ENCODE peak calls at places on chromosomes 1 and 21, in nine cellular contexts. T is OCI-LY7; J is A549; B is spleen; L is colonic mucosa; W is AG04450; V is AG10803; I is tibial nerve; E is CD8-positive, alpha-beta T cell. D is an unnamed sample.

GRCh38 chr1:186953876-186954275 is 125.1 kb downstream of the PLA2G4A start:
- DNase-seq in T (no peak), J (no peak), B (no peak), L (no peak), W (no peak), V (no peak), I (no peak), E (no peak), D (no peak)

GRCh38 chr1:231630558-231631205 is 4.1 kb downstream of the DISC1 start:
- DNase-seq in T (no peak), J (no peak), B (no peak), L (no peak), W (peak; percentile 42), V (peak; percentile 85), I (no peak), E (no peak), D (no peak)

GRCh38 chr21:29849735-29850176 is 90.0 kb downstream of the GRIK1 start:
- DNase-seq in T (peak; percentile 70), J (peak; percentile 5), B (no peak), L (peak; percentile 41), W (peak; percentile 15), V (peak; percentile 61), I (peak; percentile 46), E (peak; percentile 54), D (peak; percentile 68)

GRCh38 chr1:168706376-168706995 is 22.5 kb downstream of the DPT start:
- DNase-seq in T (no peak), J (no peak), B (no peak), L (no peak), W (no peak), V (no peak), I (no peak), E (no peak), D (no peak)

GRCh38 chr1:117001254-117001927 is at the start of gene CD101:
- DNase-seq in T (no peak), J (no peak), B (no peak), L (no peak), W (no peak), V (no peak), I (no peak), E (no peak), D (no peak)

GRCh38 chr1:114780344-114781226 is at the start of gene SIKE1:
- DNase-seq in T (peak; percentile 96), J (peak; percentile 77), B (peak; percentile 98), L (peak; percentile 97), W (peak; percentile 85), V (peak; percentile 91), I (peak; percentile 87), E (peak; percentile 94), D (peak; percentile 94)

GRCh38 chr1:109301874-109302273 is 4.9 kb downstream of the MYBPHL start:
- DNase-seq in T (no peak), J (no peak), B (no peak), L (no peak), W (no peak), V (no peak), I (no peak), E (no peak), D (no peak)

GRCh38 chr1:147580200-147580557 is 38.9 kb downstream of the BCL9 start:
- DNase-seq in T (no peak), J (no peak), B (no peak), L (no peak), W (no peak), V (peak; percentile 17), I (no peak), E (no peak), D (no peak)

GRCh38 chr1:237492359-237492758 is 398.4 kb downstream of the ZP4 start:
- DNase-seq in T (no peak), J (no peak), B (no peak), L (no peak), W (no peak), V (no peak), I (no peak), E (no peak), D (no peak)

GRCh38 chr1:81950037-81950436 is 149.3 kb downstream of the ADGRL2 start:
- DNase-seq in T (no peak), J (no peak), B (no peak), L (no peak), W (no peak), V (no peak), I (no peak), E (no peak), D (no peak)

GRCh38 chr1:147598631-147599361 is 57.5 kb downstream of the BCL9 start:
- DNase-seq in T (peak; percentile 51), J (peak; percentile 8), B (peak; percentile 92), L (no peak), W (no peak), V (no peak), I (no peak), E (peak; percentile 66), D (no peak)

GRCh38 chr1:9388628-9389184 is 96.0 kb downstream of the SPSB1 start:
- DNase-seq in T (no peak), J (peak; percentile 69), B (no peak), L (no peak), W (no peak), V (peak; percentile 35), I (no peak), E (no peak), D (no peak)

GRCh38 chr21:38852278-38852677 is 46.5 kb downstream of the ETS2 start:
- DNase-seq in T (no peak), J (no peak), B (no peak), L (peak; percentile 3), W (no peak), V (no peak), I (no peak), E (no peak), D (peak; percentile 74)
- TF ChIP-seq CTCF in T (no peak), J (no peak), B (no peak), L (no peak), W (no peak), V (no peak), I (no peak), E (no peak), D (no peak)

GRCh38 chr1:153627797-153628626 is at the start of gene S100A1:
- DNase-seq in T (no peak), J (no peak), B (no peak), L (no peak), W (no peak), V (no peak), I (no peak), E (no peak), D (no peak)

GRCh38 chr1:153629343-153629665 is 1.1 kb downstream of the S100A1 start:
- DNase-seq in T (no peak), J (no peak), B (no peak), L (no peak), W (no peak), V (no peak), I (no peak), E (no peak), D (no peak)

GRCh38 chr1:153629971-153630370 is 1.7 kb downstream of the S100A1 start:
- DNase-seq in T (no peak), J (no peak), B (no peak), L (no peak), W (no peak), V (no peak), I (no peak), E (no peak), D (no peak)

GRCh38 chr1:153630384-153630783 is 2.1 kb downstream of the S100A1 start:
- DNase-seq in T (no peak), J (no peak), B (no peak), L (no peak), W (no peak), V (no peak), I (no peak), E (no peak), D (no peak)

GRCh38 chr1:153628638-153629342 is 556 bp downstream of the S100A1 start:
- DNase-seq in T (no peak), J (no peak), B (no peak), L (no peak), W (no peak), V (no peak), I (no peak), E (no peak), D (no peak)
- H3K4me3 ChIP-seq in T (no peak overlapping the region), J (no peak overlapping the region), B (no peak overlapping the region), L (no peak overlapping the region), W (no peak overlapping the region), V (no peak overlapping the region), I (no peak overlapping the region), E (no peak overlapping the region), D (no peak overlapping the region)

GRCh38 chr1:196063307-196063706 is 544.9 kb downstream of the KCNT2 start:
- DNase-seq in T (no peak), J (no peak), B (no peak), L (no peak), W (no peak), V (peak; percentile 6), I (no peak), E (no peak), D (peak; percentile 63)

GRCh38 chr1:196063952-196064351 is 544.3 kb downstream of the KCNT2 start:
- DNase-seq in T (no peak), J (no peak), B (no peak), L (no peak), W (no peak), V (no peak), I (no peak), E (no peak), D (no peak)

GRCh38 chr1:196060539-196060938 is 547.7 kb downstream of the KCNT2 start:
- DNase-seq in T (no peak), J (no peak), B (no peak), L (no peak), W (no peak), V (no peak), I (no peak), E (no peak), D (no peak)

GRCh38 chr1:196056966-196057365 is 551.3 kb downstream of the KCNT2 start:
- DNase-seq in T (no peak), J (no peak), B (no peak), L (no peak), W (no peak), V (no peak), I (no peak), E (no peak), D (no peak)

GRCh38 chr1:196059210-196059609 is 549.0 kb downstream of the KCNT2 start:
- DNase-seq in T (no peak), J (no peak), B (no peak), L (no peak), W (no peak), V (no peak), I (no peak), E (no peak), D (peak; percentile 4)
- TF ChIP-seq CTCF in T (no peak), J (no peak), B (no peak), L (no peak), W (no peak), V (no peak), I (no peak), E (no peak), D (no peak)

GRCh38 chr1:110411173-110411572 is 3.7 kb upstream of the LAMTOR5 start:
- DNase-seq in T (no peak), J (no peak), B (no peak), L (no peak), W (no peak), V (no peak), I (no peak), E (no peak), D (no peak)

GRCh38 chr1:110408488-110408887 is 994 bp upstream of the LAMTOR5 start:
- DNase-seq in T (no peak), J (no peak), B (no peak), L (no peak), W (no peak), V (no peak), I (no peak), E (no peak), D (peak; percentile 23)

GRCh38 chr1:110407260-110408210 is at the start of gene LAMTOR5:
- DNase-seq in T (peak; percentile 91), J (peak; percentile 61), B (peak; percentile 98), L (peak; percentile 97), W (peak; percentile 65), V (peak; percentile 91), I (peak; percentile 94), E (peak; percentile 92), D (peak; percentile 94)

GRCh38 chr1:110412576-110412975 is 5.1 kb upstream of the LAMTOR5 start:
- DNase-seq in T (peak; percentile 84), J (peak; percentile 57), B (peak; percentile 86), L (peak; percentile 68), W (no peak), V (peak; percentile 69), I (peak; percentile 76), E (peak; percentile 68), D (peak; percentile 82)
- H3K4me3 ChIP-seq in T (no peak overlapping the region), J (no peak overlapping the region), B (no peak overlapping the region), L (no peak overlapping the region), W (no peak overlapping the region), V (no peak overlapping the region), I (no peak overlapping the region), E (no peak overlapping the region), D (no peak overlapping the region)